ENCODE peak calls at places on chromosome 21, in ten cellular contexts. N is amniotic epithelial cell; W is stimulated activated CD4-positive, alpha-beta T cell treated with anti-CD3 and anti-CD28 coated beads, TNF-alpha, amount 100 ng/mL, for 1 hour; R is naive B cell; T is CD8-positive, alpha-beta memory T cell; V is mesenteric fat pad; J is HTR-8/SVneo; U is psoas muscle; C is SK-N-MC; M is stimulated activated CD8-positive, alpha-beta memory T cell treated with anti-CD3 and anti-CD28 coated beads, Interleukin-7, amount 100 ng/mL, for 24 hours. D is an unnamed sample.

GRCh38 chr21:32298658-32299081 is at the start of gene MRAP:
- DNase-seq in C (no peak), T (no peak), J (no peak), R (no peak), U (no peak), W (no peak), N (no peak), V (peak), M (no peak), D (no peak)

GRCh38 chr21:29072873-29073221 is 601 bp downstream of the CCT8 start:
- DNase-seq in W (no peak), N (peak), R (no peak), T (no peak), V (no peak), C (no peak), U (no peak), M (no peak), J (no peak), D (no peak)

GRCh38 chr21:45997495-45998275 is 16.1 kb downstream of the COL6A1 start:
- DNase-seq in N (no peak), R (no peak), W (no peak), J (no peak), U (no peak), C (no peak), M (no peak), V (peak), T (no peak), D (no peak)

GRCh38 chr21:22609802-22610201 is 1611.6 kb downstream of the NCAM2 start:
- DNase-seq in C (no peak), T (no peak), N (no peak), M (no peak), W (no peak), J (no peak), V (no peak), R (no peak), U (no peak), D (no peak)

GRCh38 chr21:42678118-42678430 is 24.7 kb downstream of the PDE9A start:
- DNase-seq in R (no peak), C (no peak), N (no peak), V (no peak), M (no peak), J (no peak), T (no peak), W (no peak), U (no peak), D (no peak)

GRCh38 chr21:41601573-41602371 is 93.8 kb upstream of the TMPRSS2 start:
- DNase-seq in C (no peak), J (no peak), R (no peak), U (no peak), M (no peak), T (no peak), V (peak), N (no peak), W (no peak), D (no peak)

GRCh38 chr21:25485914-25486313 is 121.4 kb downstream of the MRPL39 start:
- DNase-seq in U (no peak), R (no peak), T (no peak), N (no peak), M (no peak), W (no peak), C (no peak), J (no peak), V (no peak), D (no peak)

GRCh38 chr21:38811257-38811656 is 5.5 kb downstream of the ETS2 start:
- DNase-seq in W (no peak), R (no peak), C (no peak), V (no peak), U (no peak), J (no peak), T (no peak), N (peak), M (no peak), D (no peak)

GRCh38 chr21:43866659-43867331 is 1.8 kb downstream of the AGPAT3 start:
- DNase-seq in T (peak), V (no peak), R (no peak), C (no peak), M (no peak), J (no peak), N (no peak), W (no peak), U (no peak), D (no peak)

GRCh38 chr21:28148400-28149064 is 844.1 kb downstream of the LTN1 start:
- DNase-seq in N (peak), V (no peak), M (no peak), T (no peak), J (no peak), W (no peak), R (no peak), C (no peak), U (no peak), D (no peak)

GRCh38 chr21:35198004-35198403 is 148.9 kb upstream of the RUNX1 start:
- DNase-seq in N (peak), W (no peak), M (no peak), V (no peak), R (no peak), C (no peak), J (peak), T (no peak), U (no peak), D (no peak)

GRCh38 chr21:35217504-35218060 is 168.5 kb upstream of the RUNX1 start:
- DNase-seq in T (no peak), C (no peak), W (no peak), U (no peak), V (no peak), N (peak), R (no peak), M (no peak), J (peak), D (no peak)

GRCh38 chr21:46160563-46161179 is 5.3 kb upstream of the FTCD start:
- DNase-seq in V (peak), J (no peak), U (peak), C (no peak), R (no peak), W (no peak), T (no peak), N (no peak), M (no peak), D (peak)

GRCh38 chr21:29365636-29366305 is 67.0 kb downstream of the BACH1 start:
- DNase-seq in V (no peak), R (no peak), W (no peak), N (no peak), M (no peak), C (no peak), U (no peak), T (no peak), J (no peak), D (no peak)

GRCh38 chr21:42009018-42009830 is 936 bp downstream of the ZBTB21 start:
- DNase-seq in W (no peak), T (peak), C (no peak), J (peak), R (peak), M (no peak), N (peak), V (no peak), U (peak), D (peak)

GRCh38 chr21:44892536-44893277 is 19.2 kb upstream of the PTTG1IP start:
- DNase-seq in T (peak), W (peak), M (peak), U (peak), V (no peak), R (peak), C (no peak), N (peak), J (peak), D (peak)

GRCh38 chr21:35275776-35276175 is 226.7 kb upstream of the RUNX1 start:
- DNase-seq in W (no peak), C (no peak), M (no peak), N (peak), T (no peak), U (no peak), V (no peak), J (no peak), R (no peak), D (no peak)

D was measured in effector CD8-positive, alpha-beta T cell.